ENCODE peak calls at places on chromosomes 4 and X, in nine cellular contexts. H is heart right ventricle; T is tibial nerve; I is H9; A is HT1080; Z is fibroblast of the conjunctiva; V is CD4-positive, alpha-beta T cell; J is T-helper 9 cell; D is NB4. N is an unnamed sample.

GRCh38 chr4:6909113-6909969 is at the start of gene TBC1D14:
- DNase-seq in H (peak; percentile 89), T (peak; percentile 77), I (peak; percentile 89), A (peak; percentile 82), Z (peak; percentile 59), V (peak; percentile 84), J (peak; percentile 85), D (peak; percentile 94), N (peak; percentile 92)

GRCh38 chr4:109979932-109980717 is 67.4 kb downstream of the EGF start:
- DNase-seq in H (no peak), T (no peak), I (no peak), A (peak; percentile 87), Z (peak; percentile 5), V (no peak), J (no peak), D (no peak), N (no peak)

GRCh38 chr4:93646225-93646930 is 182.2 kb upstream of the ATOH1 start:
- DNase-seq in H (no peak), T (no peak), I (no peak), A (peak; percentile 76), Z (no peak), V (no peak), J (no peak), D (no peak), N (no peak)

GRCh38 chrX:84046403-84046984 is 141.5 kb downstream of the RPS6KA6 start:
- DNase-seq in H (no peak), T (no peak), I (peak; percentile 50), A (peak; percentile 15), Z (peak; percentile 5), V (no peak), J (no peak), D (peak; percentile 33), N (peak; percentile 72)

GRCh38 chr4:166162327-166162726 is 289.3 kb downstream of the TLL1 start:
- DNase-seq in H (no peak), T (no peak), I (no peak), A (no peak), Z (no peak), V (no peak), J (no peak), D (no peak), N (no peak)

GRCh38 chr4:24202579-24202978 is 312.7 kb upstream of the PPARGC1A start:
- DNase-seq in H (no peak), T (no peak), I (no peak), A (no peak), Z (no peak), V (no peak), J (no peak), D (no peak), N (no peak)

GRCh38 chrX:10095698-10096432 is 60.9 kb upstream of the CLCN4 start:
- DNase-seq in H (no peak), T (no peak), I (no peak), A (no peak), Z (no peak), V (no peak), J (no peak), D (no peak), N (peak; percentile 20)

GRCh38 chr4:40316782-40317635 is 18.1 kb upstream of the CHRNA9 start:
- DNase-seq in H (no peak), T (peak; percentile 42), I (peak; percentile 83), A (peak; percentile 93), Z (peak; percentile 96), V (peak; percentile 49), J (peak; percentile 28), D (peak; percentile 95), N (peak; percentile 94)

GRCh38 chr4:155973639-155974475 is 20.2 kb upstream of the CTSO start:
- DNase-seq in H (no peak), T (no peak), I (no peak), A (peak; percentile 35), Z (no peak), V (no peak), J (no peak), D (no peak), N (no peak)

GRCh38 chr4:26819026-26819425 is 41.6 kb upstream of the STIM2 start:
- DNase-seq in H (no peak), T (no peak), I (peak; percentile 58), A (no peak), Z (no peak), V (no peak), J (no peak), D (no peak), N (peak; percentile 41)

GRCh38 chrX:7987160-7987992 is 60.2 kb upstream of the PNPLA4 start:
- DNase-seq in H (no peak), T (no peak), I (no peak), A (no peak), Z (no peak), V (no peak), J (no peak), D (peak; percentile 82), N (no peak)

GRCh38 chrX:76109654-76110053 is 63.2 kb upstream of the PBDC1 start:
- DNase-seq in H (no peak), T (no peak), I (no peak), A (no peak), Z (no peak), V (no peak), J (no peak), D (no peak), N (no peak)

GRCh38 chrX:28659269-28659668 is 72.0 kb downstream of the IL1RAPL1 start:
- DNase-seq in H (no peak), T (no peak), I (peak; percentile 39), A (peak; percentile 0), Z (no peak), V (no peak), J (no peak), D (peak; percentile 19), N (peak; percentile 49)

GRCh38 chr4:86939737-86940141 is 4.9 kb downstream of the AFF1 start:
- DNase-seq in H (no peak), T (no peak), I (no peak), A (no peak), Z (no peak), V (peak; percentile 13), J (no peak), D (no peak), N (peak; percentile 58)

GRCh38 chrX:136659174-136659573 is 11.2 kb downstream of the CD40LG start:
- DNase-seq in H (no peak), T (no peak), I (no peak), A (no peak), Z (no peak), V (peak; percentile 24), J (no peak), D (no peak), N (no peak)

GRCh38 chr4:100042235-100042634 is 92.2 kb upstream of the H2AZ1 start:
- DNase-seq in H (no peak), T (no peak), I (no peak), A (no peak), Z (no peak), V (no peak), J (no peak), D (no peak), N (no peak)

GRCh38 chrX:38458071-38458470 is 103.3 kb upstream of the TSPAN7 start:
- DNase-seq in H (no peak), T (no peak), I (no peak), A (no peak), Z (no peak), V (no peak), J (no peak), D (peak; percentile 1), N (no peak)